ENCODE peak calls at places on chromosome 11, in four cellular contexts. U is Peyer's patch, H is prostate gland, P is upper lobe of right lung. L is an unnamed sample.

GRCh38 chr11:112831041-112831440 is 130.2 kb upstream of the NCAM1 start:
- DNase-seq in U (no peak), H (no peak), P (no peak), L (no peak)

GRCh38 chr11:106091480-106092123 is 14.1 kb downstream of the AASDHPPT start:
- DNase-seq in U (no peak), H (no peak), P (peak), L (no peak)

GRCh38 chr11:665062-665706 is 28.1 kb downstream of the DRD4 start:
- DNase-seq in U (no peak), H (no peak), P (no peak), L (no peak)

GRCh38 chr11:116513894-116514293 is 258.9 kb downstream of the BUD13 start:
- DNase-seq in U (no peak), H (no peak), P (no peak), L (peak)

GRCh38 chr11:127106938-127107337 is 106.4 kb upstream of the KIRREL3 start:
- DNase-seq in U (no peak), H (no peak), P (no peak), L (peak)

GRCh38 chr11:86014221-86014620 is 54.7 kb downstream of the PICALM start:
- DNase-seq in U (no peak), H (no peak), P (no peak), L (no peak)

GRCh38 chr11:70742553-70743291 is 344.4 kb downstream of the CTTN start:
- DNase-seq in U (no peak), H (no peak), P (peak), L (peak)

GRCh38 chr11:47257518-47258316 is at the start of gene NR1H3:
- DNase-seq in U (no peak), H (peak), P (peak), L (peak)

GRCh38 chr11:17504330-17505107 is 27.9 kb upstream of the ABCC8 start:
- DNase-seq in U (peak), H (peak), P (peak), L (peak)

GRCh38 chr11:68066742-68067141 is 27.9 kb downstream of the TCIRG1 start:
- DNase-seq in U (no peak), H (no peak), P (no peak), L (no peak)
- H3K27ac ChIP-seq in U (no peak), H (no peak), P (no peak), L (no peak)

DNA sequence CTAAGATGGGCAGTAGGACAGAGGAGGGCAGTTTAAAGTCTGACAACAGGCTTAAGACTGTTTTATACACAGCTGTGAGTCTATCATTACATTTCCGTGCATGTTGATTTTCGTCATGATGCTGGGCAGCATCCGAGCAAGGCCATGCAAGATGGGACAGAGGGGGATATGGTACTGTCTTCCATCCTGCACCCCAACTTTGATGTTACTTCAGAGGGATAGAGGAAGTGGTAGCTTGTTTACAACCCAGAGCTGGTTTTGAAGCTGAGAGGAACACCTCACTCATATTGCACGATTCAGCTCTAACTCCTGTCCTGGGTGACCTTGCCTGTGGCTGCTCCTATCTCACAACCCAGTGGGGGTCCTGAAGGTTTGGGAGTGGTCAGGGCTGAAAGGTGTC is 3.0 kb upstream of the SORL1 start:
- DNase-seq in U (no peak), H (no peak), P (no peak), L (no peak)
- H3K4me3 ChIP-seq in U (no peak), H (no peak), P (no peak), L (no peak)

GRCh38 chr11:14041040-14041439 is 78.5 kb downstream of the SPON1 start:
- DNase-seq in U (no peak), H (no peak), P (no peak), L (no peak)
- TF ChIP-seq CTCF in U (no peak), H (no peak), P (no peak), L (no peak)

GRCh38 chr11:43366597-43367121 is 7.9 kb downstream of the TTC17 start:
- DNase-seq in U (no peak), H (no peak), P (no peak), L (no peak)
- H3K27ac ChIP-seq in U (no peak), H (no peak), P (no peak), L (no peak)

GRCh38 chr11:130451261-130452019 is 3.0 kb downstream of the ADAMTS15 start:
- DNase-seq in U (no peak), H (no peak), P (no peak), L (no peak)
- H3K4me3 ChIP-seq in U (peak), H (no peak), P (peak), L (no peak)

DNA sequence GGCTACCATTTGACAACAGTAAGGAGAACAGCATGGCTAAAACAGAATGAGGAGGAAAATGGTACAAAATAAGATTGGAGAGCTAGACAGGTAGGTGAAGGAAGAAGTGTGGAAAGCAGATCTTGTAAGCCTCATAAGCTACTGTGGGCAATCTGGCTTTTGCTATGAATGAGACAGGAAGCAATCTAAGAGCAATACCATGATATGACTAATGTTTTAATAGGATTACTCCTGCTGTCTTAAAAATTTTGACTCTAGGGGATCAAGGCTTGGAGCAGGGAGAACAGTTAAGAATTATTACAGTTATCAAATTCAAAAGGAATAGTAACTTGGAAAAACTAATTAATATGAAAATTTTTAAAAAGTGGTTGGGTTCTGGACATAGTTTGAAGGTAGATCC is 1166.0 kb upstream of the CCDC90B start:
- DNase-seq in U (no peak), H (no peak), P (no peak), L (no peak)
- TF ChIP-seq CTCF in U (no peak), H (no peak), P (no peak), L (no peak)

DNA sequence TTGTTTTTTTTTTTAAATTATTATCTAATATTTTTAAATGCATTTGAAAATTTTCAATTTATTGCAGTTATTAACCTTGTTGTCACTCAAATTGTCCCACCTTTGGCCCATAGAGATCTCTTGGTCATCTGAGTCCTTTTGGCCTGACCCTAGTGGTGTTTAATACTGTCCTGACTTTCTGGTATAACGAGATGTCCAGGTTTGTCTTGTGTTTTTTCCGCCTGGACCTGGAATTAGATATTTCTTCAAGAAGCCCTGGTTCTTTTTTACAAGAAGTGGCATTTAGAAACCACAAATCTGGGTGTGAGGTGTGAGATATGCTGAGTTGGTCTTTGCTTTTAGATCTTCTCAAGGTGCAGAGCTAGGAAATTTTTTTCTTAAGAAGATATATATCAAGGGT is 38.1 kb downstream of the LRRC32 start:
- DNase-seq in U (no peak), H (no peak), P (no peak), L (no peak)
- H3K27ac ChIP-seq in U (no peak), H (no peak), P (no peak), L (no peak)

GRCh38 chr11:68978626-68978930 is 2.2 kb downstream of the MRGPRD start:
- DNase-seq in U (no peak), H (no peak), P (no peak), L (no peak)
- H3K4me3 ChIP-seq in U (no peak), H (no peak), P (no peak), L (no peak)

DNA sequence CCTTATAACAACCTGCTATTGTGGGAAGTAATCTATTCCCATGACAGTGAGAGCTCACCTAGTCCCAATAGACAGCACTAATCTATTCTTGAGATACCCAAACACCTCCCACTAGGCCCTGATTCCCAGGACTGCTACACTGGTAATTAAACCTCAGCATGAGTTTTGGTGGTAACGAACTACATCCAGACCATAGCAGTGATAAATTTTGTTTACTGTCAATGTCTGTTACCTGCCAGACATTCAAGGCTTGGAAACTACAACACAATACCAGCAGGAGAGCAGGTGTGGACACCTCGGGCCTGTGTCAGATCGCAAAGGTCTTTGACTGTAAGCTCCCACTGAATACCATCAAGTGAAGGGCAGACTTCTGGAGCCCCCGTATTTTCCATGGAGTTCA is 187.1 kb downstream of the ARHGAP42 start:
- DNase-seq in U (no peak), H (no peak), P (no peak), L (no peak)
- TF ChIP-seq CTCF in U (no peak), H (no peak), P (no peak), L (no peak)

L was measured in body of pancreas.